ENCODE peak calls at places on chromosome 13, in nine cellular contexts. B is left colon; Z is GM12864; A is stimulated activated CD8-positive, alpha-beta memory T cell treated with anti-CD3 and anti-CD28 coated beads, Interleukin-12 subunit alpha, Interleukin-12 subunit beta, amount 100 ng/mL, for 1 hour; J is stimulated activated CD4-positive, alpha-beta T cell treated with anti-CD3 and anti-CD28 coated beads, Interleukin-1b, Interleukin-23, amount 100 ng/mL, for 24 hours; U is K562; Q is astrocyte of the spinal cord; R is AG09309; D is activated naive CD4-positive, alpha-beta T cell. W is an unnamed sample.

GRCh38 chr13:37306778-37307544 is 201.5 kb upstream of the CSNK1A1L start:
- DNase-seq in A (no peak), U (no peak), Z (no peak), J (no peak), B (no peak), Q (peak), R (peak), D (no peak), W (no peak)

GRCh38 chr13:29923554-29924481 is 73.4 kb upstream of the UBL3 start:
- DNase-seq in U (peak), B (peak), Z (no peak), A (peak), Q (peak), J (peak), R (peak), D (peak), W (no peak)

GRCh38 chr13:98873377-98874028 is 104.4 kb downstream of the DOCK9 start:
- DNase-seq in B (no peak), J (no peak), Q (no peak), U (no peak), R (no peak), D (no peak), A (no peak), Z (no peak), W (no peak)

GRCh38 chr13:58704953-58705352 is 1073.4 kb downstream of the PCDH17 start:
- DNase-seq in D (no peak), R (no peak), Q (no peak), J (no peak), U (no peak), A (no peak), B (no peak), Z (no peak), W (no peak)

GRCh38 chr13:49594576-49594975 is 9.2 kb upstream of the RCBTB1 start:
- DNase-seq in Q (no peak), B (no peak), U (no peak), R (no peak), Z (no peak), A (no peak), J (no peak), D (no peak), W (no peak)

GRCh38 chr13:46166947-46167610 is 14.9 kb downstream of the LCP1 start:
- DNase-seq in Z (no peak), U (no peak), R (no peak), B (no peak), D (no peak), J (no peak), A (no peak), Q (no peak), W (no peak)

GRCh38 chr13:23949200-23949599 is 51.9 kb upstream of the C1QTNF9B start:
- DNase-seq in U (no peak), A (no peak), R (no peak), Z (no peak), D (no peak), Q (no peak), J (no peak), B (no peak), W (no peak)

GRCh38 chr13:114087430-114087829 is 45.0 kb downstream of the RASA3 start:
- DNase-seq in Z (no peak), A (no peak), J (no peak), U (no peak), B (peak), D (no peak), R (no peak), Q (no peak), W (no peak)

GRCh38 chr13:96994030-96994848 is at the start of gene OXGR1:
- DNase-seq in U (peak), A (no peak), R (no peak), Z (no peak), J (no peak), Q (no peak), B (no peak), D (no peak), W (no peak)

GRCh38 chr13:44267966-44268365 is 105.7 kb upstream of the SERP2 start:
- DNase-seq in J (no peak), B (no peak), R (peak), Z (no peak), U (no peak), D (no peak), Q (peak), A (no peak), W (no peak)

GRCh38 chr13:47251771-47252170 is 354.9 kb upstream of the HTR2A start:
- DNase-seq in U (no peak), A (no peak), J (no peak), Q (no peak), Z (no peak), R (peak), D (no peak), B (no peak), W (no peak)

GRCh38 chr13:44266305-44266704 is 107.3 kb upstream of the SERP2 start:
- DNase-seq in A (no peak), U (no peak), Z (no peak), Q (no peak), D (no peak), J (no peak), R (no peak), B (no peak), W (no peak)

GRCh38 chr13:85277753-85278152 is 521.5 kb downstream of the SLITRK6 start:
- DNase-seq in Q (peak), B (no peak), A (no peak), U (no peak), D (no peak), R (no peak), Z (no peak), J (no peak), W (no peak)

GRCh38 chr13:80168089-80168850 is 172.7 kb downstream of the SPRY2 start:
- DNase-seq in R (peak), Q (peak), Z (no peak), B (no peak), J (no peak), A (no peak), U (no peak), D (no peak), W (no peak)

GRCh38 chr13:90201676-90202425 is 1145.6 kb upstream of the MIR17HG start:
- DNase-seq in J (no peak), Z (no peak), D (no peak), U (no peak), R (no peak), B (no peak), Q (peak), A (no peak), W (no peak)

GRCh38 chr13:75869981-75870380 is 233.9 kb downstream of the LMO7 start:
- DNase-seq in J (no peak), Z (no peak), A (no peak), B (no peak), R (no peak), U (no peak), Q (no peak), D (no peak), W (no peak)

GRCh38 chr13:30143671-30144400 is 163.5 kb downstream of the KATNAL1 start:
- DNase-seq in R (no peak), A (no peak), J (no peak), D (no peak), B (no peak), U (no peak), Z (no peak), Q (peak), W (no peak)

GRCh38 chr13:98059276-98059675 is 83.6 kb upstream of the FARP1 start:
- DNase-seq in Q (no peak), A (no peak), U (no peak), J (no peak), B (no peak), D (no peak), R (no peak), Z (no peak), W (no peak)

GRCh38 chr13:94176576-94176975 is 302.9 kb downstream of the DCT start:
- DNase-seq in U (no peak), R (no peak), D (no peak), Q (peak), J (no peak), A (no peak), B (no peak), Z (no peak), W (no peak)

GRCh38 chr13:25171170-25171516 is 945 bp downstream of the AMER2 start:
- DNase-seq in Q (no peak), U (no peak), B (no peak), Z (no peak), A (no peak), J (no peak), R (no peak), D (no peak), W (no peak)

GRCh38 chr13:59755647-59756290 is 408.0 kb downstream of the DIAPH3 start:
- DNase-seq in U (no peak), Q (no peak), B (no peak), A (no peak), Z (no peak), R (no peak), D (no peak), J (no peak), W (no peak)

GRCh38 chr13:59641261-59641660 is 522.5 kb downstream of the DIAPH3 start:
- DNase-seq in U (no peak), D (no peak), Z (no peak), R (no peak), J (no peak), B (no peak), A (no peak), Q (no peak), W (no peak)

GRCh38 chr13:59744747-59745394 is 418.9 kb downstream of the DIAPH3 start:
- DNase-seq in R (no peak), Q (peak), B (no peak), J (no peak), D (no peak), Z (no peak), U (no peak), A (no peak), W (no peak)

GRCh38 chr13:77789386-77789785 is 91.9 kb downstream of the SLAIN1 start:
- DNase-seq in A (no peak), R (no peak), B (no peak), D (no peak), Q (no peak), U (no peak), J (no peak), Z (no peak), W (no peak)

GRCh38 chr13:88142653-88143052 is 471.5 kb downstream of the SLITRK5 start:
- DNase-seq in J (no peak), R (no peak), D (no peak), U (no peak), Z (no peak), A (no peak), B (no peak), Q (no peak), W (no peak)

W was measured in T-helper 22 cell.